ENCODE peak calls at places on chromosome 4, in eight cellular contexts. K is memory B cell, U is H7, A is cardiac muscle cell, F is NCI-H460, S is GM06990, B is smooth muscle cell of the brain vasculature, G is NCI-H510A. W is an unnamed sample.
A peak's percentile ranks its signal among the peaks of the same experiment; 100 is the strongest.

GRCh38 chr4:2280531-2281300 is 18.8 kb upstream of the MXD4 start:
- DNase-seq in K (no peak), U (no peak), A (no peak), F (no peak), S (no peak), B (no peak), G (no peak), W (no peak)

GRCh38 chr4:130026185-130026584 is 930.2 kb downstream of the C4orf33 start:
- DNase-seq in K (no peak), U (peak; percentile 48), A (no peak), F (no peak), S (no peak), B (no peak), G (peak; percentile 55), W (no peak)

GRCh38 chr4:153705743-153706468 is 21.8 kb downstream of the TLR2 start:
- DNase-seq in K (no peak), U (no peak), A (no peak), F (no peak), S (no peak), B (no peak), G (no peak), W (no peak)

GRCh38 chr4:139540161-139540560 is 15.9 kb downstream of the SETD7 start:
- DNase-seq in K (no peak), U (no peak), A (peak; percentile 27), F (no peak), S (no peak), B (no peak), G (no peak), W (no peak)

GRCh38 chr4:113885291-113885690 is 94.2 kb downstream of the ARSJ start:
- DNase-seq in K (no peak), U (no peak), A (no peak), F (no peak), S (no peak), B (no peak), G (no peak), W (no peak)

GRCh38 chr4:123777297-123777859 is 380.8 kb downstream of the SPRY1 start:
- DNase-seq in K (no peak), U (no peak), A (peak; percentile 63), F (no peak), S (no peak), B (no peak), G (no peak), W (no peak)

GRCh38 chr4:152983774-152984411 is 47.8 kb downstream of the FHDC1 start:
- DNase-seq in K (no peak), U (no peak), A (peak; percentile 46), F (peak; percentile 56), S (no peak), B (no peak), G (no peak), W (no peak)

GRCh38 chr4:5758741-5759140 is 47.7 kb downstream of the EVC start:
- DNase-seq in K (no peak), U (no peak), A (peak; percentile 77), F (peak; percentile 36), S (peak; percentile 61), B (no peak), G (no peak), W (no peak)

GRCh38 chr4:51942108-51942832 is 77.9 kb downstream of the LRRC66 start:
- DNase-seq in K (no peak), U (no peak), A (no peak), F (no peak), S (no peak), B (no peak), G (no peak), W (no peak)

GRCh38 chr4:61994036-61994435 is 793.9 kb downstream of the ADGRL3 start:
- DNase-seq in K (no peak), U (no peak), A (peak; percentile 23), F (no peak), S (no peak), B (no peak), G (no peak), W (no peak)

GRCh38 chr4:148574502-148574901 is 132.3 kb upstream of the NR3C2 start:
- DNase-seq in K (no peak), U (no peak), A (no peak), F (no peak), S (no peak), B (peak; percentile 2), G (no peak), W (no peak)

GRCh38 chr4:1772869-1773538 is 20.1 kb upstream of the FGFR3 start:
- DNase-seq in K (no peak), U (peak; percentile 76), A (no peak), F (no peak), S (no peak), B (no peak), G (no peak), W (no peak)

W was measured in T-helper 2 cell.